ENCODE peak calls at places on chromosomes 12 and 14, in six cellular contexts. F is GM12878, Y is SK-N-SH, C is HL-60, P is K562, O is HepG2. I is an unnamed sample.

GRCh38 chr14:97538749-97539388 is 741.7 kb downstream of the VRK1 start:
- DNase-seq in F (no peak), Y (no peak), C (no peak), P (no peak), O (no peak), I (no peak)

GRCh38 chr12:8664228-8664963 is 1.8 kb upstream of the MFAP5 start:
- DNase-seq in F (no peak), Y (no peak), C (no peak), P (no peak), O (no peak), I (no peak)

GRCh38 chr14:74654931-74655330 is 42.9 kb upstream of the LTBP2 start:
- DNase-seq in F (no peak), Y (no peak), C (no peak), P (no peak), O (no peak), I (no peak)

GRCh38 chr12:130787041-130787440 is 52.0 kb downstream of the STX2 start:
- DNase-seq in F (no peak), Y (no peak), C (no peak), P (no peak), O (no peak), I (no peak)

GRCh38 chr14:70655110-70655826 is 13.6 kb downstream of the TTC9 start:
- DNase-seq in F (peak), Y (no peak), C (peak), P (no peak), O (no peak), I (no peak)

GRCh38 chr12:6363330-6364036 is 11.9 kb downstream of the SCNN1A start:
- DNase-seq in F (no peak), Y (peak), C (no peak), P (peak), O (peak), I (no peak)

GRCh38 chr12:77087427-77087826 is 22.1 kb upstream of the E2F7 start:
- DNase-seq in F (no peak), Y (no peak), C (no peak), P (no peak), O (no peak), I (no peak)

GRCh38 chr14:53180272-53181221 is 27.4 kb upstream of the DDHD1 start:
- DNase-seq in F (peak), Y (no peak), C (no peak), P (peak), O (peak), I (peak)

GRCh38 chr12:100229036-100229635 is 28.5 kb downstream of the ACTR6 start:
- DNase-seq in F (peak), Y (no peak), C (no peak), P (no peak), O (peak), I (no peak)

GRCh38 chr14:36757730-36758286 is 96.1 kb downstream of the PAX9 start:
- DNase-seq in F (no peak), Y (no peak), C (no peak), P (no peak), O (no peak), I (no peak)

GRCh38 chr12:2084553-2085296 is 31.9 kb downstream of the CACNA1C start:
- DNase-seq in F (no peak), Y (no peak), C (no peak), P (no peak), O (no peak), I (no peak)

GRCh38 chr12:52293926-52294325 is 2.6 kb upstream of the KRT81 start:
- DNase-seq in F (no peak), Y (no peak), C (no peak), P (no peak), O (no peak), I (no peak)
- TF ChIP-seq GABPA in F (no peak), Y (no peak), C (no peak), P (no peak), O (no peak), I (no peak)

GRCh38 chr14:93937519-93937918 is 10.4 kb downstream of the FAM181A start:
- DNase-seq in F (no peak), Y (no peak), C (no peak), P (no peak), O (no peak), I (no peak)
- TF ChIP-seq GABPA in F (no peak), Y (no peak), C (no peak), P (no peak), O (no peak), I (no peak)

GRCh38 chr12:68240079-68240478 is 13.3 kb downstream of the IL22 start:
- DNase-seq in F (no peak), Y (no peak), C (no peak), P (peak), O (no peak), I (no peak)
- TF ChIP-seq GABPA in F (no peak), Y (no peak), C (no peak), P (no peak), O (no peak), I (no peak)

GRCh38 chr14:56004807-56005579 is 113.2 kb upstream of the PELI2 start:
- DNase-seq in F (peak), Y (no peak), C (no peak), P (no peak), O (no peak), I (peak)

GRCh38 chr14:56004323-56004722 is 113.9 kb upstream of the PELI2 start:
- DNase-seq in F (no peak), Y (no peak), C (no peak), P (no peak), O (no peak), I (no peak)

GRCh38 chr14:56000846-56001245 is 117.4 kb upstream of the PELI2 start:
- DNase-seq in F (no peak), Y (no peak), C (no peak), P (no peak), O (no peak), I (no peak)

GRCh38 chr14:56002316-56002715 is 115.9 kb upstream of the PELI2 start:
- DNase-seq in F (no peak), Y (no peak), C (no peak), P (no peak), O (no peak), I (no peak)

DNA sequence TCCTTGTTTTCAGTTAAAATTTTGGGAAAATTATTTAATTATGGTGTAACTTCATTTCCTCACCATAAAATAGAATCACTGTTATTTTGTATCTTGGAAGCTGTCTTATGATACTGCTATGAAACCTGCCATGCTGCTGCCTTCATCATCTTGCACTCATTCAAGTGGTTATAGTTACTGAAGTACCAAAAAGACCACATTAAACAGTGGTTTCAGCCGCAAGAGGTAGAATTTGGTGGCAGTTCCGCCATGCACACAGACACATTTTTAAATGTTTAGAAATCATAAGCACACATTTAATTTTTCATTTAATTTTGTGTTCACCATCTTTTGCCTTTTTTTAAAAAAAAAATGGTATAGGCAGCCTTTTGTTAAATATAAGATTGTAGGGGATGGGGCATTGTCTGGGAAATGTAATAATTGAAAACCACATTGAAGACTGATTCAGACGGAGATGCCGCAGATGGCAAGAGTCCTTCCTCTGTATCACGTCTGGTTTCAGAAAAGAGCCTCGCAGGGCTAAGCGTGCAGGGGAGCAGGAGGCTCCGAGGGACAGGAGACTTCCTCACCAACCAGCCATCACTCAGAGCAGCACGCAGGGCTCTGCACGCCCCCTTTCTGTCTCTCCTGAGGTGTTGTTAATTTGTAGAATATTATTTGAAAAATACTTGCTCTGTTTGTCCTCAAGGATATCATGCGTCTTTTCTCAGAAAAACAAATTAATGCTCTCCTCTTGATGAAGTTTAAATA is 115.2 kb upstream of the PELI2 start:
- DNase-seq in F (peak), Y (no peak), C (no peak), P (no peak), O (no peak), I (no peak)
- TF ChIP-seq GABPA in F (no peak), Y (no peak), C (no peak), P (no peak), O (no peak), I (no peak)

GRCh38 chr12:132393245-132393795 is 63.9 kb upstream of the GALNT9 start:
- DNase-seq in F (no peak), Y (no peak), C (no peak), P (peak), O (peak), I (no peak)
- TF ChIP-seq GABPA in F (no peak), Y (no peak), C (no peak), P (no peak), O (no peak), I (no peak)

I was measured in H1.